ENCODE peak calls at places on chromosomes 12 and 14, in six cellular contexts. Y, E, V, L, M and S are unnamed samples.

GRCh38 chr14:101118746-101119610 is 215.5 kb upstream of the RTL1 start:
- DNase-seq in Y (peak), E (no peak), V (peak), L (no peak), M (no peak), S (peak)

GRCh38 chr12:86774841-86775386 is 518.7 kb upstream of the MGAT4C start:
- DNase-seq in Y (no peak), E (peak), V (peak), L (no peak), M (no peak), S (no peak)

GRCh38 chr14:72142328-72142727 is 210.1 kb downstream of the RGS6 start:
- DNase-seq in Y (no peak), E (no peak), V (no peak), L (no peak), M (no peak), S (no peak)

GRCh38 chr12:69150083-69150795 is 89.1 kb upstream of the CPSF6 start:
- DNase-seq in Y (no peak), E (no peak), V (no peak), L (no peak), M (no peak), S (no peak)

GRCh38 chr14:90447720-90448497 is 51.1 kb downstream of the CALM1 start:
- DNase-seq in Y (no peak), E (no peak), V (no peak), L (no peak), M (no peak), S (no peak)

GRCh38 chr12:68675098-68675842 is 11.5 kb upstream of the NUP107 start:
- DNase-seq in Y (no peak), E (no peak), V (no peak), L (no peak), M (no peak), S (no peak)

GRCh38 chr14:22497671-22498093 is 91.3 kb downstream of the DAD1 start:
- DNase-seq in Y (no peak), E (no peak), V (no peak), L (no peak), M (no peak), S (no peak)

GRCh38 chr12:99334737-99335136 is 312.8 kb upstream of the GARIN6 start:
- DNase-seq in Y (no peak), E (no peak), V (peak), L (no peak), M (no peak), S (no peak)

GRCh38 chr12:110317921-110318320 is 36.9 kb downstream of the ATP2A2 start:
- DNase-seq in Y (no peak), E (peak), V (peak), L (no peak), M (no peak), S (no peak)

GRCh38 chr12:47079365-47079893 is at the start of gene PCED1B:
- DNase-seq in Y (peak), E (peak), V (peak), L (peak), M (no peak), S (peak)
- TF ChIP-seq CTCF in Y (no peak), E (peak), V (peak), L (no peak), M (peak), S (peak)

GRCh38 chr14:50025776-50026175 is 90.6 kb downstream of the VCPKMT start:
- DNase-seq in Y (no peak), E (peak), V (peak), L (no peak), M (no peak), S (no peak)

GRCh38 chr14:50025073-50025472 is 91.3 kb downstream of the VCPKMT start:
- DNase-seq in Y (no peak), E (no peak), V (no peak), L (no peak), M (no peak), S (no peak)

GRCh38 chr14:50028458-50028857 is 87.9 kb downstream of the VCPKMT start:
- DNase-seq in Y (no peak), E (no peak), V (no peak), L (no peak), M (no peak), S (no peak)

GRCh38 chr14:50027797-50028196 is 88.6 kb downstream of the VCPKMT start:
- DNase-seq in Y (no peak), E (peak), V (no peak), L (no peak), M (no peak), S (no peak)

GRCh38 chr14:50026396-50026795 is 90.0 kb downstream of the VCPKMT start:
- DNase-seq in Y (no peak), E (no peak), V (no peak), L (no peak), M (no peak), S (no peak)
- TF ChIP-seq CTCF in Y (no peak), E (no peak), V (no peak), L (no peak), M (no peak), S (no peak)

GRCh38 chr14:85978851-85979250 is 448.9 kb downstream of the FLRT2 start:
- DNase-seq in Y (no peak), E (no peak), V (no peak), L (no peak), M (no peak), S (no peak)
- TF ChIP-seq CTCF in Y (no peak), E (no peak), V (peak), L (no peak), M (no peak), S (no peak)

GRCh38 chr12:124680863-124681778 is 113.7 kb upstream of the NCOR2 start:
- DNase-seq in Y (peak), E (peak), V (peak), L (no peak), M (peak), S (no peak)
- TF ChIP-seq CTCF in Y (peak), E (peak), V (peak), L (no peak), M (peak), S (peak)

DNA sequence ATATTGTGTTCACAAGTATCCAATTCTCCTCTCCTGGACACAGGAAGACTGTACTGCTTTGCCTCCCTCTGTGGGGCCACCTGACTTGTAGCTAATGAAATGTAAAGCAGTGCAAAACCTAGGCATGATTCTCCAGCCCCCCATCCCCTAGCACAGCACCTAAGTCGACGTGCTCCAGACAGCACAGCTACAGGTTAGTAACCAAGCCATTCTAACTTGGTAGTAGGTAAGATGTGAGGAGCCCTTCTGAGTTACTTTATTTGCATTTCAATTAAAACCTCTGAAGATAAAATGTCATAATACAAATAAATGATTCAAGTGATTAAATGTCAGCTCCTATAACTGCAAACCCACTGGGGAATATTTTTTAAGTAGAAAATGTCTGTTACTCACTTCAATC is 64.9 kb upstream of the HIF1A start:
- DNase-seq in Y (no peak), E (no peak), V (no peak), L (no peak), M (no peak), S (no peak)
- TF ChIP-seq CTCF in Y (no peak), E (no peak), V (no peak), L (no peak), M (no peak), S (no peak)

DNA sequence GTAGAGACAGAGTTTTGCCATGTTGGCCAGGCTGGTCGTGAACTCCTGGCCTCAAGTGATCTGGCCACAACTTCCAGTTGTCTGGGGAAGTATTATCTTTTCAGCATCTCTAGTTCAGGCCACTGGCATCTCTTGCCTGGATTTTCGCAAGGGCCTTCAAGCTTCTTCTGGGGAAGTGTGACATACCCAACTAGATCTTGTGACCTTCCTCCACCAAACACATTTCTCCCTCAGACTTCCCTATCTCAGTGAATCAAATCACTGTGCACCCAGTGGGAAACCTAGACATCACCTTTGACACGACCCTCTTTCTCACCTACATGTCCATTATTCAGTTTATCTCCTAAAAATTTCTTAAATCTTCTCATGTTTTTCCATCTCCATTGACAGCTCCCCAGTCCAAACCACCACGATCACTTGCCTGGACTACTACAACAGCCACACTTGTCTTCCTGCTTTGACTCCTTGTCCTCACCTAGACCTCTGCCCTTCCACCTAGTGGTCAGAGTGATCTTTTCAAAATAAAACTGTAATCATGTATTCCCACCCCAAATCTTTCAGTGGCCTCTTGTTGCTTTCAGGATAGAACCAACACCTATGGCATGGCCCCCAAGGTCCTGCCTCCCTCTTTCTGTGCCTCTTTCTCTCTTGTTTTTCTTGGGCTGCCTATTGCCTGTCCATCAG is 3.3 kb downstream of the EEF1AKMT3 start:
- DNase-seq in Y (no peak), E (no peak), V (no peak), L (no peak), M (no peak), S (no peak)
- TF ChIP-seq CTCF in Y (no peak), E (no peak), V (no peak), L (no peak), M (no peak), S (no peak)

GRCh38 chr14:59811850-59812249 is 58.7 kb downstream of the RTN1 start:
- DNase-seq in Y (no peak), E (no peak), V (no peak), L (no peak), M (no peak), S (no peak)
- TF ChIP-seq CTCF in Y (no peak), E (no peak), V (no peak), L (no peak), M (no peak), S (no peak)

GRCh38 chr12:120944645-120945217 is 33.6 kb upstream of the HNF1A start:
- DNase-seq in Y (peak), E (peak), V (peak), L (no peak), M (no peak), S (no peak)
- TF ChIP-seq CTCF in Y (peak), E (peak), V (peak), L (no peak), M (peak), S (peak)